ENCODE peak calls at places on chromosomes 11 and 22, in six cellular contexts. B, R, U, L, F and Y are unnamed samples.
A peak's percentile ranks its signal among the peaks of the same experiment; 100 is the strongest.

GRCh38 chr22:31271485-31271884 is 20.8 kb downstream of the PIK3IP1 start:
- DNase-seq in F (no peak), U (peak; percentile 66), B (no peak), L (no peak), R (no peak), Y (no peak)

GRCh38 chr11:103744496-103745153 is 291.8 kb upstream of the DDI1 start:
- DNase-seq in L (peak; percentile 35), U (peak; percentile 25), F (no peak), R (no peak), B (no peak), Y (no peak)

GRCh38 chr11:68532719-68533369 is 72.3 kb downstream of the PPP6R3 start:
- DNase-seq in B (no peak), L (no peak), F (no peak), U (no peak), R (no peak), Y (no peak)

GRCh38 chr11:20336056-20336455 is 27.5 kb upstream of the HTATIP2 start:
- DNase-seq in R (no peak), L (no peak), F (no peak), B (no peak), U (no peak), Y (no peak)

GRCh38 chr22:49207008-49207775 is 620.5 kb downstream of the BRD1 start:
- DNase-seq in L (no peak), U (no peak), R (no peak), F (no peak), B (no peak), Y (no peak)

GRCh38 chr22:45528046-45528445 is 25.4 kb downstream of the FBLN1 start:
- DNase-seq in B (no peak), F (no peak), L (no peak), U (no peak), R (no peak), Y (no peak)

GRCh38 chr11:17004486-17005148 is 9.6 kb downstream of the PLEKHA7 start:
- DNase-seq in F (no peak), B (no peak), R (no peak), U (no peak), L (no peak), Y (no peak)

GRCh38 chr11:108343714-108344113 is 120.8 kb downstream of the ATM start:
- DNase-seq in L (no peak), B (no peak), U (no peak), R (no peak), F (no peak), Y (no peak)

GRCh38 chr11:93444671-93445073 is 98.5 kb downstream of the SMCO4 start:
- DNase-seq in L (no peak), F (no peak), B (peak; percentile 3), R (no peak), U (peak; percentile 90), Y (peak; percentile 29)

GRCh38 chr11:2287102-2287501 is 14.6 kb downstream of the C11orf21 start:
- DNase-seq in U (no peak), B (no peak), R (peak; percentile 39), L (no peak), F (no peak), Y (no peak)

GRCh38 chr11:74278721-74279148 is 32.7 kb downstream of the P4HA3 start:
- DNase-seq in R (peak; percentile 47), F (peak; percentile 97), B (no peak), L (no peak), U (peak; percentile 100), Y (no peak)

GRCh38 chr11:420911-421321 is 6.1 kb upstream of the SIGIRR start:
- DNase-seq in B (no peak), U (no peak), F (no peak), R (no peak), L (no peak), Y (peak; percentile 30)

GRCh38 chr11:76800466-76801200 is 17.5 kb downstream of the TSKU start:
- DNase-seq in B (no peak), F (no peak), U (no peak), L (no peak), R (peak; percentile 14), Y (no peak)

GRCh38 chr22:43466710-43467109 is 54.9 kb downstream of the MPPED1 start:
- DNase-seq in L (no peak), F (no peak), R (no peak), U (no peak), B (no peak), Y (no peak)

GRCh38 chr11:72723508-72723907 is 28.7 kb downstream of the ARAP1 start:
- DNase-seq in L (no peak), B (no peak), F (no peak), U (no peak), R (no peak), Y (no peak)

GRCh38 chr11:78354741-78355705 is 62.6 kb downstream of the GAB2 start:
- DNase-seq in F (no peak), U (no peak), B (no peak), L (no peak), R (no peak), Y (no peak)

GRCh38 chr11:34631737-34632104 is 10.8 kb downstream of the EHF start:
- DNase-seq in F (no peak), R (no peak), B (no peak), L (no peak), U (no peak), Y (no peak)

GRCh38 chr22:46377566-46378498 is 42.3 kb downstream of the TRMU start:
- DNase-seq in B (no peak), U (peak; percentile 64), F (peak; percentile 89), R (no peak), L (no peak), Y (no peak)

GRCh38 chr11:1422481-1422880 is 32.7 kb downstream of the BRSK2 start:
- DNase-seq in F (peak; percentile 43), B (no peak), U (no peak), R (no peak), L (no peak), Y (no peak)

DNA sequence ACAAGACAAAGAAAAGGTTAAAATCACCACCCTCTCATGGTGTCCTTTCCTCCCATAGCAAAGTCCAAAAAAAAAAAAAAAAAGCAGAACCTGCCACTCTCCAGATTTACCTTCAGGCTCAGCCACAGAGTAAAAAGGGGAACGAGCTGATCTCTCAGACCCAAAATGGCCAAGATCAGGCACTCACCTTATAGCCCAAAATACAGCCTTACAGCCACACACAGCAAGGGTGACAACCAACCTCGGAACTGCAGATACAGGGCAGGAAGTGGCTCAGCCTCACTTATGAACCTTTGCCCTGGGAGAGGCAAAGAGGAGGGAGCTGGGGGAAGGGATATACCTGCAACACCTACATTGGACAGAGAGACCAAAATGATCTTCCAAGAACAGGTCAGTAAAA is 4.5 kb downstream of the FHIP1B start:
- DNase-seq in F (no peak), B (no peak), U (no peak), R (no peak), L (peak; percentile 10), Y (peak; percentile 5)
- H3K27ac ChIP-seq in F (no peak overlapping the region), B (no peak overlapping the region), U (no peak overlapping the region), R (no peak overlapping the region), L (no peak overlapping the region), Y (no peak overlapping the region)

DNA sequence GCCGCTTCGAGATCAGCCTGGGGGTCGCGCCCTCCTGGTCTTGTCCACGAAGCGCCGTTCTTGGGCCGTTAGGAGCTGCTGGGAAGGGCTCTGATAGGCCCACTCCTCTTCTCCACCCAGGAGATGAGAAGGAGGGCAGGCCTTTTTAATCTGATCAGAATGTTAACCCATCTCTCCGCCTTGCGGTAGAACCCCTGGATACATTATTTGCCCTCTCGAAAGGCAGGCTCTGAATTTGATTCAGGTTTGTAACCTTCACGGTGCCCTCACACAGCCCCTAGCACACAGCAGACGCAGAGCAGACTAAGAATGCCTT is at the start of gene CCDC83:
- DNase-seq in F (no peak), B (no peak), R (no peak), L (no peak), U (no peak), Y (no peak)
- H3K4me3 ChIP-seq in F (peak within 1 kb of the TSS; percentile 37), B (peak within 1 kb of the TSS; percentile 66), R (peak within 1 kb of the TSS; percentile 36), L (peak within 1 kb of the TSS; percentile 65), U (peak within 1 kb of the TSS; percentile 81), Y (peak within 1 kb of the TSS; percentile 81)

GRCh38 chr11:18705651-18706281 is 7.2 kb downstream of the TMEM86A start:
- DNase-seq in U (no peak), R (no peak), B (peak; percentile 5), F (no peak), L (no peak), Y (peak; percentile 45)
- H3K27ac ChIP-seq in U (no peak overlapping the region), R (peak overlapping the region; percentile 86), B (no peak overlapping the region), F (no peak overlapping the region), L (no peak overlapping the region), Y (peak overlapping the region; percentile 36)

GRCh38 chr11:43737194-43737575 is 56.6 kb downstream of the HSD17B12 start:
- DNase-seq in B (no peak), R (no peak), U (no peak), F (no peak), L (no peak), Y (no peak)

GRCh38 chr11:43735115-43735514 is 54.6 kb downstream of the HSD17B12 start:
- DNase-seq in U (no peak), L (no peak), F (no peak), B (no peak), R (no peak), Y (no peak)

GRCh38 chr11:43736502-43737193 is 56.1 kb downstream of the HSD17B12 start:
- DNase-seq in F (no peak), U (peak; percentile 87), R (no peak), B (no peak), L (no peak), Y (no peak)

GRCh38 chr11:43734256-43734655 is 53.7 kb downstream of the HSD17B12 start:
- DNase-seq in U (no peak), L (no peak), R (no peak), F (no peak), B (no peak), Y (no peak)

DNA sequence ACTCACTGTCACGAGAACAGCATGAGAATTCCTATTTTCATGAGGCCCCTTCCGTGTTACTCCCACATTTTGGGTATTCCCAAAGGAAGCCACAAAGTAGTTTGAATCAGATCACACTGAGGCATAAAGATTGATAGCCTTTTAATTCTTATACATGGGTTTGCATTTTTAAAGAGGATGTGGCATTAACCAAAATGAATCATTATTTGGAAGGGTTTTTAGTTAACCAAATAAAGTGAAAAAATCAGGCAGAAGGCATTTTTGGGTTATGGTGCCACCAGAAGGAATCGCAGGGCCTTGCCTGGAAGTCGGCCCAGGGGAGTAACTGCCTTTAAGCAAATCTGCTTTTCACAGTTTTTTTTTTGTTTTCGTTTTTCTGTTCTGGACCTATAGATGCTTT is 55.4 kb downstream of the HSD17B12 start:
- DNase-seq in L (no peak), B (no peak), F (no peak), R (no peak), U (peak; percentile 83), Y (no peak)
- H3K4me3 ChIP-seq in L (no peak overlapping the region), B (no peak overlapping the region), F (no peak overlapping the region), R (no peak overlapping the region), U (no peak overlapping the region), Y (no peak overlapping the region)